ENCODE peak calls at places on chromosomes 16 and 17, in six cellular contexts. N, X, W, T, A and Z are unnamed samples.
A peak's percentile ranks its signal among the peaks of the same experiment; 100 is the strongest.

GRCh38 chr16:68406458-68407041 is 41.8 kb downstream of the SMPD3 start:
- DNase-seq in T (peak; percentile 13), A (peak; percentile 76), N (no peak), W (no peak), X (no peak), Z (no peak)

GRCh38 chr17:47810200-47810821 is 11.3 kb downstream of the OSBPL7 start:
- DNase-seq in W (peak; percentile 56), N (no peak), A (no peak), T (peak; percentile 84), X (no peak), Z (no peak)

GRCh38 chr17:44916781-44917241 is 1.5 kb upstream of the GFAP start:
- DNase-seq in T (peak; percentile 32), W (no peak), A (peak; percentile 45), N (no peak), X (no peak), Z (no peak)

GRCh38 chr17:9959377-9959981 is 54.4 kb upstream of the RCVRN start:
- DNase-seq in A (peak; percentile 71), T (peak; percentile 69), N (peak; percentile 25), X (no peak), W (peak; percentile 87), Z (peak; percentile 87)

GRCh38 chr17:46943511-46944393 is 20.8 kb downstream of the GOSR2 start:
- DNase-seq in A (peak; percentile 48), T (peak; percentile 17), N (no peak), X (no peak), W (peak; percentile 67), Z (peak; percentile 49)

GRCh38 chr16:67396159-67396774 is 3.0 kb upstream of the TPPP3 start:
- DNase-seq in T (peak; percentile 79), N (no peak), X (peak; percentile 47), W (peak; percentile 96), A (peak; percentile 87), Z (peak; percentile 97)

GRCh38 chr16:65015577-65015976 is 106.3 kb downstream of the CDH11 start:
- DNase-seq in T (no peak), A (no peak), X (no peak), W (peak; percentile 14), N (no peak), Z (no peak)

GRCh38 chr17:3502466-3502865 is 26.7 kb downstream of the ASPA start:
- DNase-seq in X (no peak), T (peak; percentile 1), N (no peak), W (no peak), A (no peak), Z (no peak)

GRCh38 chr16:24776486-24777220 is 47.2 kb downstream of the TNRC6A start:
- DNase-seq in A (peak; percentile 47), N (no peak), T (peak; percentile 37), X (no peak), W (no peak), Z (no peak)

GRCh38 chr17:77346765-77347164 is 206.0 kb downstream of the SEC14L1 start:
- DNase-seq in T (no peak), N (no peak), A (no peak), W (no peak), X (no peak), Z (no peak)

GRCh38 chr16:1781254-1781653 is 1.1 kb downstream of the SPSB3 start:
- DNase-seq in W (no peak), A (no peak), T (no peak), X (no peak), N (no peak), Z (no peak)

GRCh38 chr16:88792668-88793587 is 7.9 kb upstream of the PIEZO1 start:
- DNase-seq in A (no peak), X (no peak), N (peak; percentile 61), W (peak; percentile 5), T (no peak), Z (no peak)

GRCh38 chr17:47301161-47301560 is 22.6 kb upstream of the EFCAB13 start:
- DNase-seq in X (no peak), W (no peak), N (no peak), A (no peak), T (no peak), Z (no peak)

GRCh38 chr17:43753488-43754129 is 5.0 kb downstream of the SOST start:
- DNase-seq in N (no peak), X (no peak), W (no peak), T (no peak), A (no peak), Z (no peak)

GRCh38 chr17:77863814-77864161 is 94.7 kb upstream of the TNRC6C start:
- DNase-seq in A (peak; percentile 71), T (no peak), X (peak; percentile 76), W (no peak), N (no peak), Z (no peak)

DNA sequence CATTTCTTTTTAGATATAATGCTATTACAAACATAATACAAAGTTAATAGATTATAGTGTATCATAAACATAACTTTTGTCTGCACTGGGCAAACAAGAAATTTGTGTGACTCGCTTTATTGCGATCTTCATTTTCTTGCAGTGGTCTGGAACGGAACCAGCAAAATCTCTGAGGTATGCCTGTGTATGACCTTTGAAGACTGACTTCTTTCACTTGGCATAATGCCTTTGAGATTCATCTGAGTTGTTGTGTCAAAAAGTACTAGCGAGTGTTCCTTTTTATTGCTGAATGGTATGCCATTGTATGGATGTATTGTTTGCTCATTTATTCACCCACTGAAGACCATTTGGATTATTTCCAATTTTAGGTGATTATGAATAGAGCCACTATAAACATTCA is 69.2 kb downstream of the TANC2 start:
- DNase-seq in A (no peak), W (no peak), X (no peak), T (peak; percentile 85), N (no peak), Z (no peak)
- H3K4me3 ChIP-seq in A (no peak overlapping the region), W (no peak overlapping the region), X (no peak overlapping the region), T (no peak overlapping the region), N (no peak overlapping the region), Z (no peak overlapping the region)

DNA sequence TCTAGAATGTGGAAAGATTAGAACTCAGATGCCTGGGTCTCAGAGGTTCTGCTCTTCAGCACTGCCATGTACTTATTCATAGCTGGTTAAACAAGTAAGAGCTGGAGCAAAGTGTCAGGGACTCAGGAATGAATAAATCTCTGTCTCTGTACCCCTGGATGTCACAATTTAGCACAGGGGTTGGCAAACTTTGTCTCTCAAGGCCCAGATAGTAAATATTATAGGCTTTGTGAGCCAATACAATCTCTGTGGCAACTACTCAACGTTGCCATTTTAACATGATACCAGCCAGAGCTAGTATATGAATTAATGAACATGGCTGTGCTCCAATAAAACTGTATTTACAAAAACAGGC is 220.3 kb upstream of the MON1B start:
- DNase-seq in W (no peak), X (no peak), T (no peak), N (no peak), A (no peak), Z (no peak)
- H3K4me2 ChIP-seq in W (no peak overlapping the region), X (no peak overlapping the region), T (no peak overlapping the region), N (no peak overlapping the region), A (no peak overlapping the region), Z (no peak overlapping the region)

GRCh38 chr16:83806036-83806435 is 1.7 kb upstream of the HSBP1 start:
- DNase-seq in T (no peak), X (no peak), A (no peak), W (no peak), N (peak; percentile 33), Z (no peak)
- H2AFZ ChIP-seq in T (no peak overlapping the region), X (no peak overlapping the region), A (peak overlapping the region; percentile 7), W (no peak overlapping the region), N (peak overlapping the region; percentile 85), Z (no peak overlapping the region)

DNA sequence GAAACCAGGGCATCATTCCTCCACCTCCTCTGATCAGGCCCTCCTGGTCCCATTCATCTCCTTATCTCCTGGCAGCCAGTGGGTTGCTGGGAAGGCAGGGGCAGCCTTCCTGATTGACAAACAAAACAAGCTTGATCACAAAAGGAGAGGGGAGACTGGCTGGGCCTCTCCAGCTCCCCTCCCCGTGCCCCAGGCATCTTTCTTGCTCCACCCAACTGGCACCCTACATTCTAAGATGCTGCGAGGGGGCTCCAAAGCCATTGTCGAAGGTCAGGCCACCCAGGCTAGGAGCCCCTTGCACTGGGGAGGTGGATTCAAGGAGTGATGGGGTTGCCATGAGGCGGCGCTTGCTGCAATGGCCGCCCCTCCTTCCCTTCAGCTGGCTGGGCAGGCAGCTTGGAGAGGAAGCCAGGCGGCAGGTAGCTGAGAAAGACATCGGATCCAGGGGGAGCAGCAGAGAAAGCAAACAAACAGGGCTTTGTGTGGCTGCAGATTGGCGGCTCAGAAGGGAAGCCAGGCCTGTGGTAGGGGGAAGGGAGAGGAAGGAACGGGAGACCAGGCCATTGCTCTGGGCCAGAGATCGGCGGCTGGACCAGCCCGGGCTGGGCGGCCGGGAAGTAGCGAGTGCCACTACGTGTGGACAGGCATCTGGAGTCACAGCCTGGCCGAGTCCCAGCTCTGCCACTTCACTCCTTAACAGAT is 12.1 kb downstream of the RAI1 start:
- DNase-seq in X (no peak), N (no peak), A (peak; percentile 78), W (peak; percentile 71), T (no peak), Z (peak; percentile 85)
- H3K4me3 ChIP-seq in X (no peak overlapping the region), N (peak overlapping the region; percentile 79), A (no peak overlapping the region), W (peak overlapping the region; percentile 66), T (no peak overlapping the region), Z (peak overlapping the region; percentile 24)

DNA sequence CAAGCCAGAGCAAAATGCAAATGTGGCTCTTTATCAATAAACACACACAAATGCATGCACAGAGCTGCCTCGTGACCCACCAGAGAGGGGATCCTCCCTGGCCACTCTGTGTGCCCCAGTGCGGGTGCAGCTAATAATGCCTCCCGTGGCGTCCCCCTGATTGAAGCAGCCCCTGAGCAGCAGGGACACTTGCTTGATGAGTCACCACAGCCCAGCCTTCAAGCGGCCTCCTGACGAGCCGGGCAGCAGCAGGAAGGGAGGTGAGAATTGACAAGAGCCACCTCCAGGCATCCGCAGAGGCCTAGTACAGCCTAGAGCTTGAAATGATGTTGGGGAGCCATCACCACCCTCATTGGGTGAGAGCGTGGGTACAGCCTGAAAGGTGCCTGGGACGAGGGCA is 143.8 kb downstream of the CCDC182 start:
- DNase-seq in X (no peak), T (no peak), N (no peak), A (no peak), W (no peak), Z (no peak)
- H3K4me2 ChIP-seq in X (no peak overlapping the region), T (no peak overlapping the region), N (no peak overlapping the region), A (no peak overlapping the region), W (no peak overlapping the region), Z (no peak overlapping the region)

DNA sequence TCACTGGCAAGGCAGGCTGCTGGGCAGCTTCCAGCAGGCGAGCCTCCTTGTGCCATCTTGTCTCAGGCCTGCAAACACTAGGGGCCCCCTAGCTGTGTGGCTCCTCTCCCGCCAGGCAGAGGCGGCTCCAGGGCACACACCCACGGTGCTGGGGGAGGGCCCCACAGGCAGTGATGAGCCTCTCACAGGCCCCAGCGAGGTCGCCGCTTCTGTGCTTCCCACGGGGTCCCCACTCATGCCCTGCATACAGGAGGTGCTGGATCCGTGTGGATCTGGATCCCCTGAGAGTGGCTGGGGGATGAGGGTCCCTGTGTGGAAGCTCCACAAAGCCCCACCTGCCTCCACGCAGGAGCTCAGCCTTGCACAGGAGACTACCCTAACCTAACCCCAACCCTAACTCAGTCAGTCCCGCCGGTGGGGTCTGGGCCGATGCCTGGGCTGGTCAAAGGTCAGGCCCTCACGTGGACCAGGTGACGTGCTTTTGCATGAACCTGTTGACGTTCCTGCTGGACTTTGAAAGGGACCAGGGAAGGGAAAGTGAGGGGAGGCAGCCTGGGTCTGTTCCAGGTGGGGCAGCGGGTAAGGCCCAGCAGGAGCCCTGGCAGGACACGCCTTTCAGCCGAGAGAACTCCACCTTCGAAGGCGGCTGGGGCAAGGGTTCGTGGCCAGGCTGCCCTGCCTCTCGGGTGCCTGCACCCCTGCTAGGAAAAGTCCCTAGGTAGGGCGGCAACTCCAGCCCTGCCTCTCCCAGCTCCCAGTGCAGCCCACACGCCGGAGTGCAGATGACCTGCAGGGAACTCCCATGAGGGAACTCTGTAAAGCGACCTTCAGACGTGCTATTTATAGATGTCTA is 5.2 kb downstream of the SECTM1 start:
- DNase-seq in A (no peak), X (no peak), T (no peak), W (no peak), N (no peak), Z (no peak)
- H2AFZ ChIP-seq in A (no peak overlapping the region), X (no peak overlapping the region), T (no peak overlapping the region), W (no peak overlapping the region), N (no peak overlapping the region), Z (no peak overlapping the region)